ENCODE peak calls at places on chromosomes 6 and 20, in five cellular contexts. Y, S, Z, T and X are unnamed samples.

GRCh38 chr20:21613512-21613911 is 92.0 kb upstream of the PAX1 start:
- DNase-seq in Y (no peak), S (no peak), Z (no peak), T (no peak), X (no peak)

GRCh38 chr6:3247255-3248146 is 11.2 kb upstream of the PSMG4 start:
- DNase-seq in Y (no peak), S (peak; percentile 78), Z (peak; percentile 81), T (no peak), X (peak; percentile 67)

GRCh38 chr20:46568570-46569129 is 18.2 kb upstream of the OCSTAMP start:
- DNase-seq in Y (no peak), S (peak; percentile 92), Z (peak; percentile 89), T (no peak), X (peak; percentile 51)

GRCh38 chr6:90288404-90288803 is 8.2 kb downstream of the BACH2 start:
- DNase-seq in Y (no peak), S (no peak), Z (no peak), T (no peak), X (no peak)

GRCh38 chr20:63736893-63737689 is 627 bp downstream of the LIME1 start:
- DNase-seq in Y (no peak), S (no peak), Z (no peak), T (no peak), X (peak; percentile 28)

GRCh38 chr6:35489995-35490791 is 6.7 kb downstream of the TEAD3 start:
- DNase-seq in Y (no peak), S (peak; percentile 59), Z (peak; percentile 62), T (no peak), X (peak; percentile 49)

GRCh38 chr20:14245368-14245970 is 91.9 kb downstream of the FLRT3 start:
- DNase-seq in Y (no peak), S (peak; percentile 57), Z (peak; percentile 36), T (no peak), X (peak; percentile 2)

GRCh38 chr6:10463491-10464481 is 48.9 kb upstream of the TFAP2A start:
- DNase-seq in Y (no peak), S (no peak), Z (no peak), T (no peak), X (peak; percentile 86)

GRCh38 chr6:136319732-136320131 is 30.1 kb upstream of the BCLAF1 start:
- DNase-seq in Y (no peak), S (no peak), Z (no peak), T (no peak), X (no peak)

GRCh38 chr6:45986746-45987274 is 28.9 kb downstream of the CLIC5 start:
- DNase-seq in Y (no peak), S (no peak), Z (no peak), T (no peak), X (no peak)

GRCh38 chr20:20781029-20781428 is 68.6 kb upstream of the RALGAPA2 start:
- DNase-seq in Y (no peak), S (no peak), Z (no peak), T (no peak), X (no peak)

GRCh38 chr20:47191074-47191673 is 165.3 kb downstream of the ZMYND8 start:
- DNase-seq in Y (no peak), S (no peak), Z (no peak), T (no peak), X (peak; percentile 92)

GRCh38 chr20:17617868-17618672 is 48.2 kb downstream of the DSTN start:
- DNase-seq in Y (no peak), S (no peak), Z (no peak), T (no peak), X (no peak)

GRCh38 chr6:75204222-75204958 is 1.5 kb downstream of the COL12A1 start:
- DNase-seq in Y (no peak), S (peak; percentile 96), Z (peak; percentile 97), T (peak; percentile 86), X (peak; percentile 92)

GRCh38 chr6:160238786-160239751 is 19.6 kb downstream of the SLC22A2 start:
- DNase-seq in Y (no peak), S (peak; percentile 26), Z (peak; percentile 27), T (no peak), X (peak; percentile 65)

GRCh38 chr6:80540700-80541099 is 434.2 kb downstream of the BCKDHB start:
- DNase-seq in Y (no peak), S (no peak), Z (no peak), T (no peak), X (peak; percentile 23)

GRCh38 chr6:28751963-28752350 is 171.8 kb downstream of the TRIM27 start:
- DNase-seq in Y (no peak), S (no peak), Z (no peak), T (no peak), X (no peak)

GRCh38 chr6:28758046-28758817 is 165.6 kb downstream of the TRIM27 start:
- DNase-seq in Y (no peak), S (peak; percentile 17), Z (peak; percentile 31), T (peak; percentile 86), X (peak; percentile 86)

GRCh38 chr6:28758818-28759235 is 165.0 kb downstream of the TRIM27 start:
- DNase-seq in Y (no peak), S (no peak), Z (no peak), T (no peak), X (no peak)

GRCh38 chr6:28756555-28756918 is 167.2 kb downstream of the TRIM27 start:
- DNase-seq in Y (no peak), S (no peak), Z (no peak), T (no peak), X (peak; percentile 60)

DNA sequence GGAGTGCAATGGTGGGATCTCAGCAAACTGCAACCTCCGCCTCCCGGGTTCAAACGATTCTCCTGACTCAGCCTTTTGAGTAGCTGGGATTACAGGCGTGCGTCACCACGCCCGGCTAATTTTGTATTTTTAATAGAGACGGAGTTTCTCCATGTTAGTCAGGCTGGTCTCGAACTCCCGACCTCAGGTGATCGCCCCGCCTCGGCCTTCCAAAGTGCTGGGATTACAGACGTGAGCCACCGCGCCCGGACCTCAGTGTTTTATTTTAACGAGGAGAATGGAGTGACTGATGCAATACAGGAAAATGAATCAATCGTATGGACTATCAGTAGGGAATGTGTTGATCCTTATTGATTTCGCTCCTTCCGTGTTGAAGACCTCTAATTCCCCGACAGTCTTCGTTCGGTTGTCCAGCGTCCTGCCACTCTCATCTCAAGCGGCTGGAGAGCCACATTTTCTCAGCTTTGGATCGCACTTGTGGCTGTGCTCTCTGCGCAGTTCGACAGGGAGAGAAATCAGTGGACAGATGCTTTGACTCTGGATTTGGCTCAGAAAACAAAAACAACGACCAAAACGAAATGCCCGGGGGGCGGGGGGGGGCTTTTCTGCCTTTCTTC is 166.2 kb downstream of the TRIM27 start:
- DNase-seq in Y (no peak), S (no peak), Z (no peak), T (no peak), X (peak; percentile 61)
- H3K4me3 ChIP-seq in Y (no peak overlapping the region), S (no peak overlapping the region), Z (peak overlapping the region; percentile 10), T (peak overlapping the region; percentile 58), X (peak overlapping the region; percentile 35)

GRCh38 chr6:13378669-13379590 is 50.6 kb upstream of the TBC1D7 start:
- DNase-seq in Y (no peak), S (no peak), Z (no peak), T (no peak), X (no peak)
- TF ChIP-seq CTCF in Y (no peak), S (no peak), Z (no peak), T (peak; percentile 5), X (no peak)

DNA sequence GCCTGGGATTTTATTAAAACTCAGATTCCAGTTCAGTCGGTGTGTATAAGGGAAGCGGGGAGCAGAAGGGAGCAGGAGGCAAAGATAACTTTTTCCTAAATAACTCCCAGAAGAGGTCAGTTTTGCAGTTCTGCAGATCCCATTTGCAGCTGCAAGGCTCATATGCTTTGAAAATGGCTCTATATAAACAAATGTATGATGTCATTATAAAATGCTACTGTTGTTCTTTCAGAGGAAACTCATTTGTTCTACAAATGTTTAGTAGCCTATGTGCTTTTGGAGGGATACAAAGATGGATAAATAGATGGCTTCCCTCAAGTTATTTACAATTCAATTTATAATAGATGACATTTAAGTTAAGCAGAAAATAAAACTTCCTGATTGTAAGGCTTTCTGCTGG is 29.2 kb upstream of the DSP start:
- DNase-seq in Y (no peak), S (no peak), Z (no peak), T (no peak), X (no peak)
- H3K4me3 ChIP-seq in Y (no peak overlapping the region), S (no peak overlapping the region), Z (no peak overlapping the region), T (no peak overlapping the region), X (no peak overlapping the region)

DNA sequence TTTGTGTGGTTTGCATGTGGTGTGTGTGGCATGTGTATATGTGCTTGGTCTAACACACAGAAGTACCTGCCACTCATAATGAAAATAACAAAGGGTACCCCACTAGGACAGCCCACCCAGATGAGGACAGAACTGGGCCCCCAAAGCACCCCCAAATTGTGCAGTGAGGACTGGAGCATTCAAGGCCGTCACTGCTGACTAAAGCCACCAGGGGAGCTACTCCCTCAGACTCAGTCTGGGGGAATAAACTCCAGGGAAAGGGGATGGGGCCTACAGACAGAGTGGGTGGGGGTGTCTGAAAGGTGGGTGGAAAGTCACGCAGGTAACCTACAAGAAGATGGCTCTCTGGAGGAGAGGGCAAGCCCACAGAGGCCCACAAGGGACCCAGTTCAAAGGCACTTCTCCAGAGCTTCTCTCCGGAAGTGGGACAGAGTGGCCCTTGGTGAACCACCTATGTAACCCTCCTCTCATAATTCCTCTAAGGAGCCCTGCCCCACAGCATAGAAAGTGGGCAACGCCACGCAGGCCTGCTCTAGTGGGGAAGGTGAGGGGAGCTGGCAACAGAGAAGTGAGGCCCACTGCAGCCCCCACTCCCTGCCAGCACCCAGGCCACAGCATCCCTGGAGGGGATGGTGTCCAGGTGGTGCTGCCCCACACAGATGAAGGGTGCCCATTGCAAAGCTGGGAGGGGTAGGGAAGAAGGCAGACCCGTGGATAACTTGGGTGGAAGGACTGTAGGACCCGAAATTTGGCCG is 122.8 kb upstream of the MAFB start:
- DNase-seq in Y (no peak), S (no peak), Z (no peak), T (no peak), X (no peak)
- TF ChIP-seq CTCF in Y (no peak), S (no peak), Z (no peak), T (no peak), X (no peak)

DNA sequence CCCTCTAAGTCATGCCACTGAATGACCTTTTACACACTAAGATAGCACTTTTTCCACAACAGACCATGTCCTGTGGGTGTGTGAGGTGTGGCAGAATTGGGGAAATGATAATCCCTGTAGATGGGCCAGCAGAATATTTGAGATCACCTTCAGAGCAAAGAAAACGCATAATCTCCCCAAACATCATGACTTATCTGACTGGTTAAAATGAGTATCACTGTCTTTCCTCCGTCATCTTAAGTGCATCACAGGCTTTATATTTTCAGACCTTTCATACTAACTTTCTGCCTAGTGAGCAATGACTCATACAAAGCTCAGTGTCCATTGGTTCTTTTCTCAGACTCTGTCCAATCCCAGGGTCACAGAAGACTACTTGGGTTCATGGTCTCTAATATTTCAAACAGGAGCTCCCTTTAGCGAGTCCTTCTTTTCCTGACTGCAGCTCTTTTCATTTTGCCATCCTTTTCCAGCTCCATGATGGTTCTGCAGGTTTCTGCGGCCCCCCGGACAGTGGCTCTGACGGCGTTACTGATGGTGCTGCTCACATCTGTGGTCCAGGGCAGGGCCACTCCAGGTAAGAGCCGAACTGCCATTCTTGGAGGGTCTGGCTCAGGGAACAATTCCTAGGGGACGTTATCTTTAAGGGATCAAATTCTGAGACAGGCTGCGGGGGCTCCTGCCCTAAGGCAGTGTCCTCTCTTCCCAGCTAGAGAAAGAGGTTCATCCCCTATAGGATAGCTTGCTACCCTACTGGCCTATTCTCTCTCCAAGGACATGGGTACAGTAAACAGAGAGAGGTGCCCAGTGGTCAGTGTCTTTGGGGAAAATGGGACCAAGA is at the start of gene HLA-DPB1:
- DNase-seq in Y (no peak), S (peak; percentile 67), Z (peak; percentile 60), T (peak; percentile 52), X (peak; percentile 61)
- H3K4me3 ChIP-seq in Y (peak within 1 kb of the TSS; percentile 28), S (no peak within 1 kb of the TSS), Z (no peak within 1 kb of the TSS), T (no peak within 1 kb of the TSS), X (no peak within 1 kb of the TSS)

GRCh38 chr6:9412951-9413559 is 977.7 kb upstream of the SLC35B3 start:
- DNase-seq in Y (no peak), S (peak; percentile 6), Z (no peak), T (peak; percentile 34), X (peak; percentile 60)
- TF ChIP-seq CTCF in Y (no peak), S (peak; percentile 45), Z (peak; percentile 54), T (peak; percentile 47), X (peak; percentile 64)